ENCODE peak calls at places on chromosomes 13 and 19, in nine cellular contexts. One of them, this sample, is unnamed.

GRCh38 chr13:41652735-41653361 is 195.5 kb downstream of the RGCC start:
- DNase-seq in GM12865: peak
- DNase-seq in heart right ventricle: peak
- DNase-seq in pancreas: no peak
- DNase-seq in AG04450: peak
- DNase-seq in tibial nerve: no peak
- DNase-seq in astrocyte of the spinal cord: peak
- DNase-seq in HCT116: peak
- DNase-seq in brain microvascular endothelial cell: no peak
- DNase-seq in this sample: no peak

GRCh38 chr19:40614595-40615411 is 13.6 kb downstream of the LTBP4 start:
- DNase-seq in pancreas: no peak
- DNase-seq in GM12865: peak
- DNase-seq in heart right ventricle: peak
- DNase-seq in brain microvascular endothelial cell: peak
- DNase-seq in AG04450: peak
- DNase-seq in tibial nerve: peak
- DNase-seq in HCT116: peak
- DNase-seq in astrocyte of the spinal cord: peak
- DNase-seq in this sample: no peak

GRCh38 chr13:53032849-53033248 is 4.2 kb downstream of the OLFM4 start:
- DNase-seq in HCT116: no peak
- DNase-seq in brain microvascular endothelial cell: no peak
- DNase-seq in heart right ventricle: no peak
- DNase-seq in astrocyte of the spinal cord: no peak
- DNase-seq in pancreas: no peak
- DNase-seq in GM12865: no peak
- DNase-seq in tibial nerve: no peak
- DNase-seq in AG04450: no peak
- DNase-seq in this sample: no peak

GRCh38 chr13:27967203-27967735 is 1.8 kb downstream of the CDX2 start:
- DNase-seq in heart right ventricle: no peak
- DNase-seq in AG04450: no peak
- DNase-seq in tibial nerve: no peak
- DNase-seq in GM12865: no peak
- DNase-seq in pancreas: no peak
- DNase-seq in brain microvascular endothelial cell: no peak
- DNase-seq in HCT116: no peak
- DNase-seq in astrocyte of the spinal cord: no peak
- DNase-seq in this sample: no peak

GRCh38 chr13:97142452-97142851 is 79.7 kb upstream of the MBNL2 start:
- DNase-seq in GM12865: no peak
- DNase-seq in astrocyte of the spinal cord: no peak
- DNase-seq in tibial nerve: no peak
- DNase-seq in heart right ventricle: peak
- DNase-seq in AG04450: no peak
- DNase-seq in pancreas: peak
- DNase-seq in HCT116: peak
- DNase-seq in brain microvascular endothelial cell: peak
- DNase-seq in this sample: no peak

GRCh38 chr19:17797397-17798201 is 2.7 kb downstream of the B3GNT3 start:
- DNase-seq in tibial nerve: no peak
- DNase-seq in pancreas: peak
- DNase-seq in HCT116: peak
- DNase-seq in GM12865: no peak
- DNase-seq in heart right ventricle: no peak
- DNase-seq in brain microvascular endothelial cell: no peak
- DNase-seq in astrocyte of the spinal cord: no peak
- DNase-seq in AG04450: no peak
- DNase-seq in this sample: no peak

GRCh38 chr13:104011505-104012270 is 945.5 kb upstream of the SLC10A2 start:
- DNase-seq in HCT116: no peak
- DNase-seq in brain microvascular endothelial cell: no peak
- DNase-seq in astrocyte of the spinal cord: peak
- DNase-seq in tibial nerve: no peak
- DNase-seq in AG04450: no peak
- DNase-seq in heart right ventricle: no peak
- DNase-seq in GM12865: no peak
- DNase-seq in pancreas: peak
- DNase-seq in this sample: no peak

GRCh38 chr13:85659493-85659892 is 139.7 kb downstream of the SLITRK6 start:
- DNase-seq in GM12865: no peak
- DNase-seq in astrocyte of the spinal cord: no peak
- DNase-seq in heart right ventricle: no peak
- DNase-seq in AG04450: no peak
- DNase-seq in tibial nerve: no peak
- DNase-seq in HCT116: no peak
- DNase-seq in pancreas: no peak
- DNase-seq in brain microvascular endothelial cell: no peak
- DNase-seq in this sample: no peak

GRCh38 chr13:76668141-76668540 is 218.1 kb downstream of the KCTD12 start:
- DNase-seq in AG04450: no peak
- DNase-seq in brain microvascular endothelial cell: no peak
- DNase-seq in HCT116: no peak
- DNase-seq in astrocyte of the spinal cord: no peak
- DNase-seq in pancreas: no peak
- DNase-seq in GM12865: no peak
- DNase-seq in tibial nerve: no peak
- DNase-seq in heart right ventricle: no peak
- DNase-seq in this sample: no peak

GRCh38 chr13:91375119-91375729 is 23.2 kb upstream of the GPC5 start:
- DNase-seq in brain microvascular endothelial cell: no peak
- DNase-seq in pancreas: no peak
- DNase-seq in AG04450: no peak
- DNase-seq in tibial nerve: no peak
- DNase-seq in astrocyte of the spinal cord: peak
- DNase-seq in GM12865: peak
- DNase-seq in heart right ventricle: no peak
- DNase-seq in HCT116: no peak
- DNase-seq in this sample: no peak

GRCh38 chr19:7397687-7398086 is 49.0 kb downstream of the ARHGEF18 start:
- DNase-seq in HCT116: no peak
- DNase-seq in GM12865: no peak
- DNase-seq in astrocyte of the spinal cord: peak
- DNase-seq in heart right ventricle: no peak
- DNase-seq in tibial nerve: no peak
- DNase-seq in brain microvascular endothelial cell: peak
- DNase-seq in AG04450: peak
- DNase-seq in pancreas: no peak
- DNase-seq in this sample: no peak

GRCh38 chr19:14116525-14116917 is 1.0 kb downstream of the PRKACA start:
- DNase-seq in HCT116: no peak
- DNase-seq in brain microvascular endothelial cell: no peak
- DNase-seq in GM12865: no peak
- DNase-seq in pancreas: no peak
- DNase-seq in tibial nerve: no peak
- DNase-seq in heart right ventricle: no peak
- DNase-seq in AG04450: no peak
- DNase-seq in astrocyte of the spinal cord: no peak
- DNase-seq in this sample: no peak

GRCh38 chr13:26926371-26926770 is 165.8 kb upstream of the GPR12 start:
- DNase-seq in AG04450: no peak
- DNase-seq in pancreas: no peak
- DNase-seq in brain microvascular endothelial cell: no peak
- DNase-seq in astrocyte of the spinal cord: no peak
- DNase-seq in heart right ventricle: no peak
- DNase-seq in GM12865: no peak
- DNase-seq in tibial nerve: no peak
- DNase-seq in HCT116: no peak
- DNase-seq in this sample: no peak

GRCh38 chr19:2722541-2723344 is 1.6 kb upstream of the DIRAS1 start:
- DNase-seq in GM12865: no peak
- DNase-seq in AG04450: no peak
- DNase-seq in brain microvascular endothelial cell: peak
- DNase-seq in tibial nerve: no peak
- DNase-seq in pancreas: no peak
- DNase-seq in heart right ventricle: peak
- DNase-seq in astrocyte of the spinal cord: peak
- DNase-seq in HCT116: no peak
- DNase-seq in this sample: peak
- H3K4me3 ChIP-seq in GM12865: no peak
- H3K4me3 ChIP-seq in AG04450: no peak
- H3K4me3 ChIP-seq in brain microvascular endothelial cell: no peak
- H3K4me3 ChIP-seq in tibial nerve: no peak
- H3K4me3 ChIP-seq in pancreas: no peak
- H3K4me3 ChIP-seq in heart right ventricle: no peak
- H3K4me3 ChIP-seq in astrocyte of the spinal cord: no peak
- H3K4me3 ChIP-seq in HCT116: peak
- H3K4me3 ChIP-seq in this sample: peak

GRCh38 chr13:30805132-30805537 is 69.8 kb downstream of the ALOX5AP start:
- DNase-seq in heart right ventricle: no peak
- DNase-seq in brain microvascular endothelial cell: no peak
- DNase-seq in astrocyte of the spinal cord: no peak
- DNase-seq in tibial nerve: no peak
- DNase-seq in pancreas: no peak
- DNase-seq in HCT116: no peak
- DNase-seq in GM12865: no peak
- DNase-seq in AG04450: no peak
- DNase-seq in this sample: no peak
- H3K4me3 ChIP-seq in heart right ventricle: no peak
- H3K4me3 ChIP-seq in brain microvascular endothelial cell: no peak
- H3K4me3 ChIP-seq in astrocyte of the spinal cord: no peak
- H3K4me3 ChIP-seq in tibial nerve: no peak
- H3K4me3 ChIP-seq in pancreas: no peak
- H3K4me3 ChIP-seq in HCT116: peak
- H3K4me3 ChIP-seq in GM12865: no peak
- H3K4me3 ChIP-seq in AG04450: no peak
- H3K4me3 ChIP-seq in this sample: no peak

DNA sequence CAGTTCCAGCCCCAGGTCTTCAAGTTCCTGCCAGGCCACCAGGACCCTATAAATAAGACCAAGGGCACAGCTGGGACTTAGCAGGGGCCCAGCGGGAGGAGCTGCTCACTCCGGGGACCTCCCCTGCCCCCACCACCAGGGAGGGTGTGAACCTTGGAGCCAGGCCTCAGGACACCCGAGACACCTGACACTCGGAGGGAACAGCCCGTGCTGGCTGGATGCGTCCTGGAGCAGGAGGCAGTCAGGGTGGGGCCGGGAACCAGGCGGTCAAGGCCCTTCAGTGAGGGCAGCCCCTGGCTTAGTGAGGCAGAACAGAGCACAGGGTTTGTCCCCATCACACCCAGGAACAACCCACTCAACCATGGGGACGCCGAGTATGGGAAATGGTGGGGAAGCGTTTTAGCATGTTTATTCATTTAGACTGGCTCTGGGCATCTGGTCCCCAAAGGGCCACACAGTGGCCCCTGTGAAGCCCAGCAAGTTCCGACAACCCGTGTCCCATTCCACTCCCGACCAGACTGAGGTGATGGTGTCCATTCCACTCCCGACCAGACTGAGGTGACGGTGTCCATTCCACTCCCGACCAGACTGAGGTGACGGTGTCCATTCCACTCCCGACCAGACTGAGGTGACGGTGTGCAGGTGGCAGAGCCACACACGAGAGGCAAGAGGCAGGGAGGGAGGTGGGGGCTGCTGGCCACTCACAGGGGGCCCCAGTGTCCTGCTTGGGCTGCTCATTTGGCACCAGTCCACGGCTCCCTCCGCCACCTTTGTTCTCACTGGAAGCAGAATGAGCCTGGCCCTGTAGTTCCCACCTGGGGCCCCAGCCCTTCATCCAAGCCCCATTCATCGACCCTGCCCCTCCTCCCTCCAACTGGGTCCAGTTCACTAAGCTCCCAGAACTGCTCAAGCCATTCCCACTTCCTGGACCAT is 2.2 kb upstream of the MIDN start:
- DNase-seq in HCT116: no peak
- DNase-seq in heart right ventricle: peak
- DNase-seq in astrocyte of the spinal cord: no peak
- DNase-seq in tibial nerve: no peak
- DNase-seq in AG04450: no peak
- DNase-seq in GM12865: no peak
- DNase-seq in pancreas: peak
- DNase-seq in brain microvascular endothelial cell: no peak
- DNase-seq in this sample: no peak
- H3K4me3 ChIP-seq in HCT116: no peak
- H3K4me3 ChIP-seq in heart right ventricle: no peak
- H3K4me3 ChIP-seq in astrocyte of the spinal cord: no peak
- H3K4me3 ChIP-seq in tibial nerve: no peak
- H3K4me3 ChIP-seq in AG04450: no peak
- H3K4me3 ChIP-seq in GM12865: no peak
- H3K4me3 ChIP-seq in pancreas: no peak
- H3K4me3 ChIP-seq in brain microvascular endothelial cell: no peak
- H3K4me3 ChIP-seq in this sample: peak

DNA sequence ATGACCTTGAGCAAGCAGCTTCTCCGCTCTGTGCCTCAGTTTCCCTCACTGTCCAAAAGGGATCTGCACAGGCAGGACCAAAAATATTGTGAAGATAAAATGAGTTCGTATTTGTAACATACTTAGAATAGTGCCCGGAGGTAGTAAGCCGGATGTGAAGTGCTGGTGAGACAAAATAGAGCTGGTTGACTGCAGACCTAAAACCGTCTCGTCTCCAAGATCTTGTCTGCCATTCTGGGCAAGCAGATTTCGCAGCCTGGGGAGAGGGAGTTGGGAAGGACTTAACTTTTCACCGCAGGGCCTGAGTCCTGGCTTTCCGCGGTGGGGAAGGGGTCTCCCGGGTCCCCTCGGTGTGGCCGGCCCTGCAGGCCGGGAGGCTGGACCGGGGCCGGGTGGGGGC is 8.2 kb upstream of the BBC3 start:
- DNase-seq in GM12865: no peak
- DNase-seq in HCT116: no peak
- DNase-seq in heart right ventricle: no peak
- DNase-seq in tibial nerve: no peak
- DNase-seq in AG04450: no peak
- DNase-seq in brain microvascular endothelial cell: no peak
- DNase-seq in astrocyte of the spinal cord: no peak
- DNase-seq in pancreas: no peak
- DNase-seq in this sample: no peak
- H3K4me3 ChIP-seq in GM12865: no peak
- H3K4me3 ChIP-seq in HCT116: no peak
- H3K4me3 ChIP-seq in heart right ventricle: no peak
- H3K4me3 ChIP-seq in tibial nerve: no peak
- H3K4me3 ChIP-seq in AG04450: peak
- H3K4me3 ChIP-seq in brain microvascular endothelial cell: peak
- H3K4me3 ChIP-seq in astrocyte of the spinal cord: peak
- H3K4me3 ChIP-seq in pancreas: no peak
- H3K4me3 ChIP-seq in this sample: peak

GRCh38 chr13:111620586-111620985 is 300.1 kb downstream of the TEX29 start:
- DNase-seq in HCT116: no peak
- DNase-seq in tibial nerve: no peak
- DNase-seq in GM12865: no peak
- DNase-seq in astrocyte of the spinal cord: no peak
- DNase-seq in heart right ventricle: no peak
- DNase-seq in pancreas: no peak
- DNase-seq in brain microvascular endothelial cell: no peak
- DNase-seq in AG04450: no peak
- DNase-seq in this sample: no peak
- H3K4me3 ChIP-seq in HCT116: no peak
- H3K4me3 ChIP-seq in tibial nerve: no peak
- H3K4me3 ChIP-seq in GM12865: no peak
- H3K4me3 ChIP-seq in astrocyte of the spinal cord: no peak
- H3K4me3 ChIP-seq in heart right ventricle: no peak
- H3K4me3 ChIP-seq in pancreas: no peak
- H3K4me3 ChIP-seq in brain microvascular endothelial cell: no peak
- H3K4me3 ChIP-seq in AG04450: no peak
- H3K4me3 ChIP-seq in this sample: no peak

DNA sequence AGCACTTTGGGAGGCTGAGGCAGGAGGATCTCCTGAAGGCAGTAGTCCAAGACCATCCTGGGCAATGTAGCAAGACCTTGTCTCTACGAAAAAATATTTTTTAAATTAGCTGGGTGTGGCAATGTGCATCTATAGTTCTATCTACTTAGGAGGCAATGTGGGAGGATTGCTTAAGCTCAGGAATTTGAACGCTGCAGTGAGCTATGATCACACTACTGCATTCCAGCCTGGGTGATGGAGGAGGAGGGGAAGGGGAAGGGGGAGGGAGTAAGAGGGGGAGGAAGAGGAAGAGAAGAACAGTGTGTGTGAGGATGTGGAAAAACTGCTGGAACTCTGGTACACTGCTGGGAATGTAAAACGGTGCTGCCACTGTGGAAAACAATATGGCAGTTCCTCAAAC is 9.2 kb upstream of the CLIP3 start:
- DNase-seq in brain microvascular endothelial cell: peak
- DNase-seq in pancreas: no peak
- DNase-seq in AG04450: peak
- DNase-seq in astrocyte of the spinal cord: peak
- DNase-seq in heart right ventricle: no peak
- DNase-seq in GM12865: no peak
- DNase-seq in HCT116: no peak
- DNase-seq in tibial nerve: no peak
- DNase-seq in this sample: no peak
- H3K4me3 ChIP-seq in brain microvascular endothelial cell: no peak
- H3K4me3 ChIP-seq in pancreas: no peak
- H3K4me3 ChIP-seq in AG04450: no peak
- H3K4me3 ChIP-seq in astrocyte of the spinal cord: no peak
- H3K4me3 ChIP-seq in heart right ventricle: no peak
- H3K4me3 ChIP-seq in GM12865: no peak
- H3K4me3 ChIP-seq in HCT116: no peak
- H3K4me3 ChIP-seq in tibial nerve: no peak
- H3K4me3 ChIP-seq in this sample: no peak